ENCODE peak calls at places on chromosome 3, in ten cellular contexts. M, B, A, H, L, S, T, E, K and X are unnamed samples.
A peak's percentile ranks its signal among the peaks of the same experiment; 100 is the strongest.

GRCh38 chr3:121969631-121970030 is 52.4 kb downstream of the ILDR1 start:
- DNase-seq in M (no peak), B (no peak), A (no peak), H (no peak), L (no peak), S (no peak), T (no peak), E (no peak), K (no peak), X (no peak)

GRCh38 chr3:176159796-176160195 is 1037.5 kb downstream of the TBL1XR1 start:
- DNase-seq in M (no peak), B (no peak), A (no peak), H (no peak), L (no peak), S (no peak), T (no peak), E (no peak), K (no peak), X (peak; percentile 28)

GRCh38 chr3:185552358-185552877 is at the start of gene LIPH:
- DNase-seq in M (no peak), B (no peak), A (peak; percentile 35), H (no peak), L (no peak), S (peak; percentile 23), T (no peak), E (no peak), K (no peak), X (peak; percentile 30)

GRCh38 chr3:126125341-126125740 is 41.4 kb upstream of the SLC41A3 start:
- DNase-seq in M (peak; percentile 74), B (no peak), A (no peak), H (no peak), L (peak; percentile 22), S (no peak), T (no peak), E (no peak), K (no peak), X (no peak)

GRCh38 chr3:111709645-111710044 is 114.5 kb upstream of the ZBED2 start:
- DNase-seq in M (no peak), B (no peak), A (no peak), H (no peak), L (no peak), S (no peak), T (no peak), E (no peak), K (no peak), X (no peak)

GRCh38 chr3:114452176-114452744 is 158.4 kb downstream of the TIGIT start:
- DNase-seq in M (no peak), B (no peak), A (peak; percentile 57), H (no peak), L (no peak), S (no peak), T (no peak), E (peak; percentile 29), K (no peak), X (peak; percentile 4)

GRCh38 chr3:147419062-147419701 is 10.0 kb downstream of the ZIC1 start:
- DNase-seq in M (peak; percentile 93), B (peak; percentile 77), A (no peak), H (peak; percentile 5), L (no peak), S (peak; percentile 97), T (no peak), E (no peak), K (no peak), X (peak; percentile 15)

GRCh38 chr3:181075098-181075497 is 85.6 kb upstream of the DNAJC19 start:
- DNase-seq in M (no peak), B (no peak), A (no peak), H (no peak), L (no peak), S (no peak), T (no peak), E (no peak), K (no peak), X (no peak)

GRCh38 chr3:94185753-94186152 is 122.9 kb downstream of the NSUN3 start:
- DNase-seq in M (no peak), B (no peak), A (no peak), H (no peak), L (no peak), S (no peak), T (no peak), E (no peak), K (no peak), X (no peak)

GRCh38 chr3:100213891-100214573 is 46.8 kb upstream of the TBC1D23 start:
- DNase-seq in M (no peak), B (no peak), A (no peak), H (no peak), L (no peak), S (peak; percentile 39), T (no peak), E (no peak), K (peak; percentile 20), X (peak; percentile 32)

GRCh38 chr3:159964166-159964973 is 24.3 kb upstream of the IL12A start:
- DNase-seq in M (no peak), B (no peak), A (no peak), H (peak; percentile 31), L (no peak), S (peak; percentile 50), T (no peak), E (no peak), K (no peak), X (peak; percentile 94)

GRCh38 chr3:152213938-152214337 is 54.8 kb upstream of the MBNL1 start:
- DNase-seq in M (no peak), B (no peak), A (no peak), H (no peak), L (no peak), S (no peak), T (no peak), E (no peak), K (no peak), X (no peak)

GRCh38 chr3:123447416-123447748 is 1.5 kb downstream of the ADCY5 start:
- DNase-seq in M (no peak), B (no peak), A (no peak), H (no peak), L (peak; percentile 53), S (no peak), T (no peak), E (no peak), K (no peak), X (no peak)

GRCh38 chr3:37729119-37729518 is 132.6 kb upstream of the CTDSPL start:
- DNase-seq in M (no peak), B (no peak), A (no peak), H (peak; percentile 46), L (no peak), S (peak; percentile 26), T (no peak), E (no peak), K (no peak), X (peak; percentile 18)

GRCh38 chr3:37856381-37856780 is 5.3 kb upstream of the CTDSPL start:
- DNase-seq in M (no peak), B (no peak), A (no peak), H (no peak), L (no peak), S (no peak), T (no peak), E (no peak), K (no peak), X (no peak)

GRCh38 chr3:194333212-194333980 is 17.7 kb downstream of the CPN2 start:
- DNase-seq in M (peak; percentile 97), B (peak; percentile 96), A (peak; percentile 86), H (peak; percentile 70), L (peak; percentile 92), S (peak; percentile 90), T (peak; percentile 86), E (no peak), K (peak; percentile 77), X (peak; percentile 80)

GRCh38 chr3:108159128-108159527 is 63.1 kb downstream of the IFT57 start:
- DNase-seq in M (no peak), B (no peak), A (no peak), H (no peak), L (no peak), S (no peak), T (no peak), E (no peak), K (no peak), X (peak; percentile 76)

GRCh38 chr3:197353867-197354180 is 55.4 kb upstream of the DLG1 start:
- DNase-seq in M (no peak), B (no peak), A (no peak), H (no peak), L (no peak), S (no peak), T (no peak), E (no peak), K (no peak), X (peak; percentile 59)

GRCh38 chr3:11662392-11662990 is 18.8 kb upstream of the VGLL4 start:
- DNase-seq in M (no peak), B (no peak), A (no peak), H (no peak), L (no peak), S (no peak), T (no peak), E (no peak), K (no peak), X (no peak)

GRCh38 chr3:172272699-172273098 is 175.6 kb downstream of the GHSR start:
- DNase-seq in M (no peak), B (no peak), A (no peak), H (peak; percentile 50), L (no peak), S (peak; percentile 43), T (no peak), E (no peak), K (no peak), X (peak; percentile 68)

GRCh38 chr3:37546876-37547275 is 314.8 kb upstream of the CTDSPL start:
- DNase-seq in M (no peak), B (no peak), A (peak; percentile 16), H (no peak), L (no peak), S (peak; percentile 87), T (no peak), E (no peak), K (no peak), X (peak; percentile 19)

GRCh38 chr3:174951498-174951897 is 92.4 kb downstream of the NAALADL2 start:
- DNase-seq in M (no peak), B (no peak), A (no peak), H (no peak), L (no peak), S (no peak), T (no peak), E (no peak), K (no peak), X (no peak)

GRCh38 chr3:156218353-156218744 is 98.0 kb downstream of the KCNAB1 start:
- DNase-seq in M (no peak), B (no peak), A (no peak), H (no peak), L (no peak), S (no peak), T (no peak), E (peak; percentile 81), K (no peak), X (peak; percentile 5)

GRCh38 chr3:162998205-162998604 is 1501.6 kb downstream of the OTOL1 start:
- DNase-seq in M (no peak), B (no peak), A (no peak), H (no peak), L (no peak), S (peak; percentile 14), T (no peak), E (no peak), K (no peak), X (no peak)

GRCh38 chr3:123444023-123444422 is 4.9 kb downstream of the ADCY5 start:
- DNase-seq in M (no peak), B (no peak), A (no peak), H (no peak), L (no peak), S (no peak), T (no peak), E (no peak), K (no peak), X (no peak)

GRCh38 chr3:99172736-99173657 is 271.5 kb upstream of the DCBLD2 start:
- DNase-seq in M (peak; percentile 84), B (peak; percentile 68), A (peak; percentile 68), H (peak; percentile 73), L (no peak), S (peak; percentile 63), T (peak; percentile 4), E (no peak), K (no peak), X (peak; percentile 80)

GRCh38 chr3:39275963-39276593 is 3.8 kb downstream of the CX3CR1 start:
- DNase-seq in M (no peak), B (no peak), A (no peak), H (no peak), L (no peak), S (no peak), T (no peak), E (no peak), K (no peak), X (no peak)

GRCh38 chr3:69051796-69052566 is at the start of gene TMF1:
- DNase-seq in M (peak; percentile 98), B (peak; percentile 96), A (peak; percentile 96), H (peak; percentile 99), L (peak; percentile 100), S (peak; percentile 98), T (peak; percentile 98), E (no peak), K (peak; percentile 99), X (peak; percentile 99)